ENCODE peak calls at places on chromosomes 4 and X, in seven cellular contexts. F is AG04450, A is pancreas, B is dorsolateral prefrontal cortex, T is Peyer's patch, E is tibial artery, P is keratinocyte. Q is an unnamed sample.

GRCh38 chr4:55851885-55852284 is 1.6 kb upstream of the EXOC1 start:
- DNase-seq in F (no peak), A (no peak), B (no peak), T (peak), E (no peak), P (peak), Q (no peak)

GRCh38 chr4:108068422-108068821 is 78.7 kb downstream of the HADH start:
- DNase-seq in F (no peak), A (no peak), B (no peak), T (no peak), E (no peak), P (no peak), Q (no peak)

GRCh38 chr4:143354990-143355389 is 18.3 kb downstream of the GAB1 start:
- DNase-seq in F (no peak), A (no peak), B (no peak), T (no peak), E (no peak), P (no peak), Q (no peak)

GRCh38 chrX:118948270-118948669 is 26.1 kb upstream of the LONRF3 start:
- DNase-seq in F (no peak), A (no peak), B (no peak), T (no peak), E (no peak), P (no peak), Q (no peak)

GRCh38 chr4:101790521-101791188 is at the start of gene BANK1:
- DNase-seq in F (no peak), A (peak), B (no peak), T (peak), E (peak), P (no peak), Q (no peak)

GRCh38 chr4:53196872-53197759 is 168.7 kb downstream of the SCFD2 start:
- DNase-seq in F (peak), A (no peak), B (no peak), T (no peak), E (no peak), P (peak), Q (peak)

GRCh38 chr4:159169414-159169813 is 66.5 kb downstream of the RAPGEF2 start:
- DNase-seq in F (no peak), A (no peak), B (no peak), T (no peak), E (no peak), P (no peak), Q (no peak)

GRCh38 chr4:184590196-184590595 is 59.1 kb downstream of the CASP3 start:
- DNase-seq in F (no peak), A (no peak), B (no peak), T (no peak), E (no peak), P (no peak), Q (no peak)

GRCh38 chrX:73977542-73978169 is 326.3 kb upstream of the ZCCHC13 start:
- DNase-seq in F (no peak), A (no peak), B (no peak), T (no peak), E (no peak), P (no peak), Q (no peak)

GRCh38 chr4:3830774-3831528 is 64.8 kb downstream of the ADRA2C start:
- DNase-seq in F (no peak), A (peak), B (no peak), T (no peak), E (no peak), P (no peak), Q (no peak)

GRCh38 chr4:183700407-183700806 is 41.3 kb downstream of the TRAPPC11 start:
- DNase-seq in F (no peak), A (no peak), B (no peak), T (no peak), E (no peak), P (no peak), Q (no peak)

GRCh38 chr4:186351672-186352194 is 85.7 kb downstream of the F11 start:
- DNase-seq in F (no peak), A (peak), B (no peak), T (no peak), E (no peak), P (no peak), Q (no peak)

GRCh38 chrX:57286507-57287251 is at the start of gene FAAH2:
- DNase-seq in F (no peak), A (peak), B (no peak), T (peak), E (no peak), P (peak), Q (no peak)
- H3K27ac ChIP-seq in F (no peak), A (peak), B (no peak), T (peak), E (no peak), P (peak), Q (no peak)

GRCh38 chrX:17009856-17010650 is 63.6 kb downstream of the REPS2 start:
- DNase-seq in F (no peak), A (no peak), B (no peak), T (no peak), E (no peak), P (no peak), Q (no peak)

GRCh38 chrX:17005712-17006372 is 59.4 kb downstream of the REPS2 start:
- DNase-seq in F (no peak), A (no peak), B (no peak), T (no peak), E (no peak), P (no peak), Q (no peak)

GRCh38 chrX:17007134-17007768 is 60.8 kb downstream of the REPS2 start:
- DNase-seq in F (no peak), A (no peak), B (peak), T (no peak), E (no peak), P (no peak), Q (no peak)
- TF ChIP-seq CTCF in F (peak), A (peak), B (peak), T (no peak), E (no peak), P (peak), Q (peak)

DNA sequence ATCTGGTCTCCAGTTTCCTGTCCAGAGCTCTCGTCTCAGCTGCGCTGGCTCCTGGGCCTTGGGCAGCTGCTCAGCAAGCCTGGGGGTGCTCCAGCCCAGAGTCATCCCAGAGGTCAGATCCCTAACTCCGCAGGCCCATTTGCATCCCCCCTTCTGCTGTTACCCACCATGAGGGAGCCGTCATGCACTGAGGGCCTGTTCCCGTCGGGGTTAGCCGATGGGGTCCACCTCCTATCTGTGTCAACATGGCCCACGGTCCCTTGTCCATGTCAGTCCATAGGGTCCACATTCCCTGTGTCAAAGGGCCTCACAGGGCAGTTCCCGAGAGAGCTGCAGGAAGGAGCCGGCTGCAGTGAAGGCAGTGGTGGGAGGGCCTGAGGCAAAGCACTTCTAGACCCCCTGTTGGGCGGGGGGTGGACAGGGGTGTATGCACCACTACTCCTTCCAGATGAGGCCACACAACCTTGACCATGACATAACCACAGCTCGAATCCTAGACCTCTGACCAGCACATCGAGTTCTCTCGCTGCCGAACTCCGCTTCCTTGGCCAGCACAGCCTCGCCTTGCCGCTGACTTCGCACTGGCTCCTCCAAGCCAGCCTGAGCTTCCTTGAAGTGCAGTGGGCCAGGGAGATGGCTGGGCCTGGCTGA is 24.9 kb downstream of the WDR1 start:
- DNase-seq in F (no peak), A (no peak), B (no peak), T (no peak), E (no peak), P (no peak), Q (no peak)
- H3K27ac ChIP-seq in F (no peak), A (no peak), B (no peak), T (no peak), E (peak), P (no peak), Q (no peak)

DNA sequence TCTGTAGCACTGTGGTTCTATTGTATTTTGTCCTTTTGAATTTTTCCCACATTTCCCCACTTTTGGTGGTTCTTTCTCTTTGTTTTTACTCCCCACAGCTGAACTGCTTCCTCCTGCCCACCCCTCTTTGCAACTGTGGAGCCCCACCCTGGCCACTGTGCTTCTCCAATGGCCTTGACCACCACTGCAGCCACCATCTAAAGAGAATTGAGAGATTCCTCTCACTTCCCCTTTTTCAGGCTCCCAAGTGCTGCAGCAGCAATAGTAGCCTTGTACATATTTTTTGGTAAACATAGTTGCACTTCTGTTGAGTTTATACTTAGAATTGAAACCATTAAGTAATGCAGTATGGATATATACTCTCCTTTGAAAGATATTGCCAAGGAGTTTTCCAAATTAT is 51.3 kb upstream of the FRMPD3 start:
- DNase-seq in F (no peak), A (no peak), B (no peak), T (no peak), E (peak), P (no peak), Q (no peak)
- TF ChIP-seq CTCF in F (no peak), A (no peak), B (no peak), T (no peak), E (no peak), P (no peak), Q (no peak)

GRCh38 chr4:139900964-139901376 is 235.4 kb downstream of the MGST2 start:
- DNase-seq in F (no peak), A (no peak), B (no peak), T (no peak), E (no peak), P (no peak), Q (no peak)

GRCh38 chr4:139901516-139902327 is 236.1 kb downstream of the MGST2 start:
- DNase-seq in F (no peak), A (no peak), B (no peak), T (no peak), E (no peak), P (no peak), Q (no peak)

GRCh38 chr4:139904406-139904805 is 238.8 kb downstream of the MGST2 start:
- DNase-seq in F (no peak), A (no peak), B (no peak), T (no peak), E (no peak), P (no peak), Q (no peak)

GRCh38 chr4:139903845-139904244 is 238.2 kb downstream of the MGST2 start:
- DNase-seq in F (no peak), A (no peak), B (no peak), T (no peak), E (no peak), P (no peak), Q (no peak)

DNA sequence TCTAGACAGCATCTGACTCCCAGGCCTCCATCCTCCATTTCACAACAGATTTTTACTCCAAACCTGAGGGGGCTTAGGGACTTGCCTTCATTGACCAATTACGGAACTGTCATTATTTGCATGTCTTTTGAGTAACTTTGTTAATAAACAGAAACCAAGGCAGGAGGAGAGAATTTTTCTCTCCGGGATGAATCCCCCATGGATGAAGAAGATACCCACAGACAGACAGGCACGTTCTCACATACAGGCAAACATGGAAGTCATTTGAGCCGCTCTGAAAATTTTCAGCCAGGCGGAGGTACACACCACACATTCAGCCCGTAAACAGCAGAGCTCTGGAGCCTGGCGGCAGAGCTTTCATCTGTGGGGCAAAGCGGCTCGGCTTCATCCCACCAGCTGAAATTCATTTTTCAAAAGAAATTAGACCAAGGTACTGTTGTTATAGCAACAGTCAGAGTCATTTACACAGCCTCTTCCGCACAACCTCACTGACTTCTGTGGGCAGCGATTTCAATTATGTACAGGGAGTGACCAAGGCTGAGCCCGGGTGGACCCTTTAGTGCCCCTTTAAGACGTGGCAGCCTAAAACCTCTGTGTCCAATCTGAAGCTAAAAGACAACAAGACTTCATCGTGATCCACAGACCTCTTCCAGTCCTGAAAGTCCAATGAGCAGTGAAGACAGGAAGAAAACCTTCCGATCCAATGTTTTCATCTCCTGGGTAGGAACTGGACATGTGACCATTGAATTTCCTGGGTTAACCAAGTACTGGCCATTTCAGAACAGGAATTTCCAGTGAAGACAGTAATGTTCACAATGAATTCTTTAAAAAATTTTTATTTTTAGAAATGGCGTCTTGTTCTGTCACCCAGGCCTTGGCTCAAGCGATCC is 237.0 kb downstream of the MGST2 start:
- DNase-seq in F (no peak), A (no peak), B (no peak), T (no peak), E (no peak), P (no peak), Q (no peak)
- H3K27ac ChIP-seq in F (no peak), A (peak), B (peak), T (no peak), E (no peak), P (no peak), Q (no peak)

DNA sequence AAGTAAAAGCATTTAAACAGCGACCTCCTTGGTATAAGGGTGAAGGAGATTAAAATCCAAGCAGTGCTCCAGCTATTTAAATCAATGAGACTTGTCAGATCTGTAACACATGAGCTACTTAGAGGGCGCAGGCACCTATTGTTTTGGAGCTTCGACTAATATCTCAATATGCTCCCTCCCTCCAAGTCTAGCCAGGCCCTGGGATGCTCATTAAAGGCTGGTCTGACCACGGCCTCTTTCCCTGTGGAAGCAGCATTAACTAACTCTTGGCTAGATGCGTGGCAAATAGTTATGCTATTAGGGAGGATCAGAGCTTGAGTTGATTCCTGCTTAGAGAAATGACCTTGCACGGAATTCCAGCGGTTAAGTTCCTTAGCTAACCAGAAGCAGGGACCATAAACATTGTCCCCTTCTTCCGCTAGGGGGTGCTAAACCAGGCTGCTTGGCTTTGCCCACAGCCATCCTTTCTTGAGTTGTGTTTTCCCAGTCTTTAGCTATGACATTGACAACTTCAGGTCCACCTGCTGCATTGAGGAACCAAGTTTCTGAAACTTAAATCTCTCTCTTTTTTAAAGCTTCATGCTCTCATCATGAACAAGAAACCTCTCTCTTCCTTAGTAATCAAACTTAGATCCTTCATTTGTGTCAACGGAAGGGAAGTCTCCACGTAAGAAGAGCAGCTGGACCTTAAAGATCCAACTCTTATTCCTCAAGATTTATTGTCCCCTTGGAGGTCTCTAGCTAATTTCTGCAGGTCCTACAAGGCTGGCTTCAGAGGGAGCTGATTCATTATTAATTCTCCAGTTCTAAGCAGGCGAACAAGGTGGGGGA is 80.7 kb upstream of the IGFBP7 start:
- DNase-seq in F (no peak), A (no peak), B (no peak), T (no peak), E (no peak), P (peak), Q (peak)
- TF ChIP-seq CTCF in F (peak), A (peak), B (peak), T (peak), E (peak), P (peak), Q (peak)